ENCODE peak calls at places on chromosome 5, in nine cellular contexts. B is iris pigment epithelial cell, N is HepG2, F is T-helper 17 cell, V is upper lobe of left lung, O is foreskin fibroblast, Z is midbrain, P is K562, G is HT1080. R is an unnamed sample.

GRCh38 chr5:68122439-68122906 is 93.1 kb upstream of the PIK3R1 start:
- DNase-seq in Z (no peak), N (no peak), O (no peak), B (no peak), G (no peak), V (no peak), F (no peak), P (no peak), R (no peak)

GRCh38 chr5:134649163-134649916 is 755 bp downstream of the SEC24A start:
- DNase-seq in Z (no peak), P (peak), G (no peak), F (no peak), N (no peak), B (peak), O (peak), V (peak), R (no peak)

GRCh38 chr5:78930742-78931141 is 54.4 kb downstream of the ARSB start:
- DNase-seq in O (peak), F (no peak), N (no peak), G (no peak), Z (peak), B (peak), V (no peak), P (no peak), R (no peak)

GRCh38 chr5:115487750-115488149 is 56.8 kb downstream of the FEM1C start:
- DNase-seq in V (no peak), F (no peak), O (no peak), N (no peak), B (no peak), P (no peak), Z (no peak), G (no peak), R (no peak)

GRCh38 chr5:16464664-16465543 is 696 bp downstream of the ZNF622 start:
- DNase-seq in V (peak), Z (no peak), G (no peak), P (no peak), F (no peak), B (peak), N (no peak), O (peak), R (no peak)

GRCh38 chr5:134225780-134226440 is at the start of gene PPP2CA:
- DNase-seq in V (peak), O (peak), Z (peak), B (peak), F (peak), N (peak), P (peak), G (peak), R (peak)

GRCh38 chr5:111792659-111793058 is 35.7 kb upstream of the NREP start:
- DNase-seq in N (no peak), Z (no peak), G (peak), P (no peak), F (no peak), O (peak), B (no peak), V (no peak), R (no peak)

GRCh38 chr5:112933651-112934365 is 11.8 kb upstream of the REEP5 start:
- DNase-seq in F (no peak), P (no peak), N (no peak), Z (no peak), G (no peak), B (peak), O (peak), V (no peak), R (no peak)

GRCh38 chr5:81703840-81704239 is 47.1 kb downstream of the SSBP2 start:
- DNase-seq in V (no peak), N (no peak), O (no peak), G (no peak), P (no peak), Z (no peak), F (no peak), B (no peak), R (no peak)

GRCh38 chr5:146647656-146648199 is 131.7 kb upstream of the GPR151 start:
- DNase-seq in V (no peak), B (peak), Z (no peak), N (no peak), F (no peak), O (no peak), P (no peak), G (no peak), R (no peak)

GRCh38 chr5:180334751-180335613 is 18.2 kb downstream of the GFPT2 start:
- DNase-seq in F (no peak), B (no peak), V (peak), O (no peak), P (no peak), Z (no peak), G (no peak), N (no peak), R (no peak)

GRCh38 chr5:124735169-124735858 is 11.1 kb downstream of the ZNF608 start:
- DNase-seq in F (no peak), Z (peak), V (peak), B (no peak), N (no peak), G (no peak), O (peak), P (peak), R (peak)

GRCh38 chr5:52948418-52949076 is 40.6 kb upstream of the ITGA2 start:
- DNase-seq in N (peak), G (peak), F (peak), V (no peak), P (peak), Z (peak), O (peak), B (peak), R (peak)

GRCh38 chr5:169701910-169702451 is 64.9 kb downstream of the DOCK2 start:
- DNase-seq in O (peak), Z (peak), F (no peak), G (peak), P (no peak), V (no peak), N (no peak), B (peak), R (no peak)

GRCh38 chr5:180665682-180666404 is 16.4 kb upstream of the FLT4 start:
- DNase-seq in B (no peak), N (no peak), Z (no peak), P (no peak), F (no peak), G (no peak), O (no peak), V (peak), R (no peak)

GRCh38 chr5:10735569-10736255 is 25.3 kb downstream of the DAP start:
- DNase-seq in B (no peak), V (no peak), N (no peak), F (no peak), O (no peak), Z (no peak), P (no peak), G (no peak), R (no peak)

GRCh38 chr5:133246376-133247144 is 194.7 kb downstream of the HSPA4 start:
- DNase-seq in F (no peak), P (no peak), N (no peak), Z (no peak), O (no peak), G (peak), B (no peak), V (no peak), R (no peak)

GRCh38 chr5:73417307-73418035 is 31.1 kb downstream of the FOXD1 start:
- DNase-seq in O (peak), P (no peak), G (no peak), V (no peak), Z (no peak), B (peak), F (no peak), N (no peak), R (no peak)

GRCh38 chr5:157165668-157166067 is 396 bp downstream of the GARIN3 start:
- DNase-seq in N (no peak), G (no peak), F (no peak), P (no peak), V (no peak), B (no peak), Z (no peak), O (no peak), R (no peak)

GRCh38 chr5:109754319-109754718 is 64.6 kb downstream of the MAN2A1 start:
- DNase-seq in P (no peak), F (no peak), B (no peak), G (no peak), Z (no peak), N (no peak), V (no peak), O (no peak), R (no peak)

GRCh38 chr5:177301503-177302165 is 1.9 kb downstream of the RAB24 start:
- DNase-seq in O (no peak), Z (no peak), V (no peak), G (no peak), F (no peak), N (no peak), B (no peak), P (no peak), R (no peak)

GRCh38 chr5:135131801-135132675 is 98.0 kb upstream of the PITX1 start:
- DNase-seq in O (no peak), N (no peak), V (no peak), G (no peak), B (no peak), Z (no peak), F (no peak), P (no peak), R (no peak)

GRCh38 chr5:38796000-38796738 is 49.6 kb upstream of the OSMR start:
- DNase-seq in O (peak), Z (peak), B (peak), F (no peak), G (no peak), V (no peak), P (no peak), N (no peak), R (no peak)

GRCh38 chr5:91820874-91821273 is 437.8 kb upstream of the ARRDC3 start:
- DNase-seq in V (no peak), P (no peak), Z (no peak), G (no peak), O (no peak), F (no peak), N (no peak), B (no peak), R (no peak)

GRCh38 chr5:34043099-34043876 is at the start of gene C1QTNF3:
- DNase-seq in F (no peak), P (no peak), Z (peak), G (no peak), B (no peak), V (no peak), N (no peak), O (peak), R (no peak)

GRCh38 chr5:117186751-117187150 is 612.1 kb upstream of the SEMA6A start:
- DNase-seq in G (no peak), Z (no peak), O (no peak), B (no peak), V (no peak), P (no peak), N (no peak), F (no peak), R (no peak)

GRCh38 chr5:92715946-92716345 is 865.1 kb downstream of the NR2F1-AS1 start:
- DNase-seq in P (no peak), V (no peak), B (no peak), N (no peak), Z (no peak), F (no peak), G (no peak), O (no peak), R (no peak)

GRCh38 chr5:38613992-38614836 is 57.8 kb upstream of the LIFR start:
- DNase-seq in G (no peak), N (no peak), F (no peak), Z (no peak), B (no peak), V (no peak), P (no peak), O (no peak), R (no peak)

GRCh38 chr5:40869371-40869770 is 28.2 kb downstream of the CARD6 start:
- DNase-seq in V (no peak), O (no peak), F (no peak), P (no peak), G (no peak), Z (no peak), B (no peak), N (no peak), R (no peak)

GRCh38 chr5:166602271-166602670 is 1689.2 kb upstream of the WWC1 start:
- DNase-seq in P (no peak), O (no peak), V (no peak), N (no peak), G (no peak), F (no peak), B (no peak), Z (no peak), R (no peak)

GRCh38 chr5:156623381-156624040 is 226.6 kb upstream of the PPP1R2B start:
- DNase-seq in O (no peak), F (no peak), P (no peak), Z (peak), N (no peak), V (no peak), B (no peak), G (no peak), R (no peak)

GRCh38 chr5:178078197-178078995 is 34.9 kb upstream of the N4BP3 start:
- DNase-seq in Z (no peak), B (peak), P (no peak), O (peak), V (no peak), F (no peak), G (peak), N (no peak), R (no peak)

R was measured in HuH-7.